ENCODE peak calls at places on chromosomes 6 and 20, in seven cellular contexts. J, U, F, C, W, Q and R are unnamed samples.

GRCh38 chr6:88572449-88573139 is 390.8 kb downstream of the RNGTT start:
- DNase-seq in J (no peak), F (no peak), Q (no peak), C (no peak), W (no peak), U (no peak), R (no peak)

GRCh38 chr20:47150403-47151152 is 205.9 kb downstream of the ZMYND8 start:
- DNase-seq in Q (peak), U (peak), W (peak), C (peak), J (peak), F (peak), R (peak)

GRCh38 chr6:54135665-54136370 is 24.6 kb downstream of the MLIP start:
- DNase-seq in F (peak), W (no peak), U (no peak), Q (peak), C (peak), J (no peak), R (no peak)

GRCh38 chr20:40431611-40432010 is 257.4 kb downstream of the MAFB start:
- DNase-seq in U (no peak), F (no peak), W (no peak), J (no peak), Q (peak), C (no peak), R (no peak)

GRCh38 chr20:41618807-41619294 is 674 bp upstream of the CHD6 start:
- DNase-seq in W (no peak), U (no peak), F (no peak), C (no peak), J (no peak), Q (peak), R (no peak)

GRCh38 chr6:69007781-69008180 is 372.7 kb downstream of the ADGRB3 start:
- DNase-seq in F (no peak), W (no peak), C (no peak), J (no peak), U (no peak), Q (no peak), R (no peak)

GRCh38 chr6:2204272-2204671 is 41.1 kb downstream of the GMDS start:
- DNase-seq in C (no peak), U (no peak), F (no peak), W (no peak), Q (no peak), J (no peak), R (no peak)

GRCh38 chr6:46745973-46746372 is 760 bp upstream of the ANKRD66 start:
- DNase-seq in J (no peak), F (no peak), W (no peak), Q (no peak), U (no peak), C (no peak), R (no peak)

GRCh38 chr6:71468841-71469750 is 180.5 kb downstream of the OGFRL1 start:
- DNase-seq in U (no peak), W (no peak), Q (peak), F (peak), J (no peak), C (peak), R (no peak)

GRCh38 chr20:22160254-22160653 is 424.1 kb downstream of the FOXA2 start:
- DNase-seq in Q (no peak), C (no peak), U (no peak), F (no peak), J (no peak), W (no peak), R (no peak)

GRCh38 chr20:36217226-36217625 is 19.1 kb upstream of the AAR2 start:
- DNase-seq in Q (no peak), F (no peak), J (no peak), C (no peak), W (no peak), U (no peak), R (no peak)

GRCh38 chr20:36216314-36217025 is 19.8 kb upstream of the AAR2 start:
- DNase-seq in C (no peak), U (no peak), W (no peak), F (no peak), Q (no peak), J (no peak), R (no peak)

GRCh38 chr20:36213362-36213761 is 22.9 kb upstream of the AAR2 start:
- DNase-seq in J (no peak), W (no peak), C (no peak), U (no peak), F (no peak), Q (no peak), R (no peak)

GRCh38 chr20:36215778-36216177 is 20.5 kb upstream of the AAR2 start:
- DNase-seq in J (no peak), U (no peak), F (no peak), Q (no peak), W (no peak), C (no peak), R (no peak)

GRCh38 chr20:36214684-36215256 is 21.5 kb upstream of the AAR2 start:
- DNase-seq in C (peak), Q (peak), F (peak), J (no peak), U (no peak), W (no peak), R (no peak)
- TF ChIP-seq CTCF in C (peak), Q (peak), F (peak), J (no peak), U (peak), W (peak), R (peak)

GRCh38 chr20:2208897-2209296 is 86.9 kb upstream of the TGM3 start:
- DNase-seq in F (no peak), C (no peak), W (no peak), U (no peak), J (no peak), Q (no peak), R (no peak)

GRCh38 chr20:2212457-2213005 is 83.3 kb upstream of the TGM3 start:
- DNase-seq in W (no peak), F (no peak), Q (no peak), U (no peak), J (no peak), C (no peak), R (no peak)

GRCh38 chr20:2207770-2208097 is 88.1 kb upstream of the TGM3 start:
- DNase-seq in F (no peak), U (no peak), W (no peak), C (no peak), J (no peak), Q (no peak), R (no peak)

GRCh38 chr20:2206957-2207769 is 88.6 kb upstream of the TGM3 start:
- DNase-seq in F (peak), J (peak), U (peak), W (peak), C (peak), Q (peak), R (peak)

DNA sequence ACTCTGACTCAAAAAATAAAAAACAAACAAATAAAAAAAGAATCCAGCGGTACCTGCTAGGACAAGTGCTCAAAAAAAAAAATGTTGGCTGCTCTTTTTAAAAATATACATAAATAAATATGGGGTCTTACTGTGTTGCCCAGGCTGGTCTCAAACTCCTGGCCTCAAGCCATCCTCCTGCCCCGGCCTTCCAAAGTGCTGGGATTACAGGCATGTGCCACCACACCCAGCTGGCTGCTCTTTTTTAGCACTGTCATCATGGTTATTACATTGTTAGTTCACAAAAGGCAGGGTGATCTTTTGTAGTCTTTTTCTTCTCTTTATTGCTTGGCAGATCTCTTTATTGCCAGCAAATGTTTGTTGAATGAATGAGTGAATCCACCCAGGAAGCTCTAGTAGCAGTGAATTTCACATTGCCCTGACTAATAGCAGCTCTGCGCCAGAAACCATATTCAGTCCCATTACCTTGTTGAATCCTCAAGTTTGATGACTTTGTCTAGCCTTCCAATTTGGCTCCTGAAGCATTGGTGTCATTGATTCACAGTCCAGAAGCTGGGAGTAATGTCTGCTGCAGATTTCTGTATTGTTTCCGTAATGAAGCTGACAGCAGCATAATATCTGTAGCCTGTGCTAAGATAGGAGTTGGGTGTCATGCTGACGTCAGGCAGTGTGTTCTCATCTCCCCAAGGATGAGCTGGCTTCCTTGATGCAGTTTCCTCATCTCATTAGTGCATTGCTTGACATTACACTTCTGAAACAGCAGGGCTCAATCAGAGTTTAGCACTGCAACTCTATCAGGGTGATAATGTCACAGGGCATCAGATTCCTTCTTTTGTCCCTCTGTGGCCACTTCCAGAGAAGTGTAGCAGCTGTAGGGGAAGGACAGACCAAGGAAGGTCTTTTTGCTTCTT is 84.9 kb upstream of the TGM3 start:
- DNase-seq in W (no peak), J (no peak), C (peak), U (no peak), F (peak), Q (peak), R (no peak)
- TF ChIP-seq CTCF in W (no peak), J (no peak), C (peak), U (no peak), F (no peak), Q (no peak), R (no peak)

DNA sequence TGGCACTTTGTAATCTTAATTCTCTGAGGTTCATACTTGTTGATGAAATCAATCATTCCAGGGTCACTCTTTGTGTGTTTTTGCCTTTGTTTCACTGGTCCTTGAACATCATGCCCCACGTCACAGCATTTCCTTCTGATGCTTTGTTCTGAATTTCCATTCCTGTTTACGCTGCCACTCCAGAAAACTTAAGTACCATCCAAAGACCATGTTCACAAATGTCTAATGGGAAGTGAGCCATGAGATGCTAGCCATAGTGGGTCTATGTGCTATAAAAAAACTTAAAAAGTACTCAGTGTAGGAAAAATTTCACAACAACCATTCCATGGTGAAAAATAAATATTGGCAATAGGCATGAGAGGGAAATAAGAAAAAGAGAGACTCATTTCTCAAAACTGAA is 232.0 kb downstream of the IBTK start:
- DNase-seq in J (no peak), U (no peak), F (no peak), C (no peak), Q (no peak), W (no peak), R (no peak)
- TF ChIP-seq CTCF in J (no peak), U (no peak), F (no peak), C (no peak), Q (no peak), W (no peak), R (no peak)

DNA sequence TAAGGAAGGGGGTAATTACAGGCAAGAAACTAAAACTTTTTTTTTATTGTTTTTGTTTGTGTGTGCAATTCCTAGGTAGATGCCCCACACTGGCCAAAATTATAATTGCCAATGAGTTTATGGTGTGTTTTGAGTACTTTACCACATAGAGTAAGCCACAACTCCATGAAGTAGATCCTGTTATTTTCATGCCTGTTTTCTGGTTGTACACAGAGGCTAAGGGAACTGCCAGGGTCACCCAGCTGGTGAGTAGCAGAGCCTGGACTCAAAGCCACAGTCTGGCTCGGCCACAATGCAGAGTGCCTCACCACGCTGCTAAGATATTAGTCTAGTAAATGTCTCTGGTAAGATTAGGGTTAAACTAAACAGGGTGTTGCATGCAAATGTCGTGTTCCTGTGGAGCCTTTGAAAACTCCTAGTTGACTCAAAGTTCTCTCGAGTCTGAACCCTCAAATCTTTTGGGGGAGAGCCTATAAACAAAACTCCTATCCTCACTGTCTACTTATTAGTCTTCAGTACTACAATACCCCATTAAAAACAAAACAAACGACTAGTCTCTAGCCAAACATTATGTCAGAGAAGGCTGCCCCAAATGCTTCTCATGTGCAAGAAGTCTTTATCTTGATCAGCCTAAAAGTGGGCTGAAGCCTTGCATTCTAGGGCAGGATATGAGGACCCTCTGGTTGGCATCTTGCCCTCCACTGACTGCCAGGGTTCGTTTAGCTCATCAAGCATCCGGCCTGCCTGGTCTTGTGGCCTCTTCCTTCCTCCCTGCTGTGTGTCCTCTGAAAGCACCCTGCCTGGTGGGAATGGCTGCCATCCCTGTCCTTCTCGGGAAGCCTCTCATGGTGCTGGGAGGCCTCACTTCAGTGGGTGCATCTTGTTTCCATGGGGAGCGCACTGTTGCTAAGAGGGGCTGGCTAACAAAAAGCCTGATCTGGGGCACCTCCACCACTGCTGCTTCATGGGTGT is 4.2 kb downstream of the DUSP22 start:
- DNase-seq in C (no peak), F (peak), Q (peak), U (no peak), W (no peak), J (peak), R (no peak)
- TF ChIP-seq CTCF in C (no peak), F (no peak), Q (no peak), U (no peak), W (no peak), J (no peak), R (no peak)

GRCh38 chr6:132933085-132933484 is 118.7 kb downstream of the RPS12 start:
- DNase-seq in F (no peak), J (no peak), W (no peak), C (peak), U (no peak), Q (no peak), R (no peak)

GRCh38 chr6:132932566-132932965 is 118.2 kb downstream of the RPS12 start:
- DNase-seq in J (no peak), Q (no peak), C (no peak), W (no peak), U (no peak), F (no peak), R (no peak)

GRCh38 chr6:132934496-132934895 is 120.1 kb downstream of the RPS12 start:
- DNase-seq in C (no peak), W (no peak), F (no peak), J (no peak), U (no peak), Q (peak), R (no peak)

GRCh38 chr6:132936641-132937040 is 122.3 kb downstream of the RPS12 start:
- DNase-seq in F (no peak), U (no peak), C (no peak), W (no peak), J (no peak), Q (no peak), R (no peak)

DNA sequence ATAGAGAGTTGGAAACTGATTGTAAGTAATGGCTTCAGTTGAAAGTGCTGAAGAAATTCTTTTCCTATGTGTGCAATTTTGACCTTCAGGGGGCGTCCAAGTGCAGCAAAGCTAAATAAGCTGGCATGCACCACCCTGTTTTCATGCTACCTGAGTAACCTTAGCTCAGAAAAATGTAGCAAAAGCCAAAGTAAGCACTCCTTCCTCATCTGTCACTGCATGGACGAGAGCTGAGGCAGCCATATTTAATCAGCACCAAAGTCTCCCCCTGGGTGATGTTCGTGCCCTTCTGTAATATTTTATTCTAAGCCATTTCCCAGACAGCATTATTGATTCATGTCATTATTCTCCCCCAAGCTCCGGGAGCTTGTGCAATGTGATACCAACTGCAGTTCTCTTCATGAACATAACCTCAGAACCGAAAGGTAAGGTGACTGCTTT is 123.1 kb downstream of the RPS12 start:
- DNase-seq in J (no peak), W (peak), C (peak), F (peak), U (peak), Q (peak), R (peak)
- TF ChIP-seq CTCF in J (no peak), W (peak), C (peak), F (peak), U (peak), Q (peak), R (peak)

GRCh38 chr6:99739526-99739925 is 132.9 kb downstream of the PRDM13 start:
- DNase-seq in C (no peak), Q (no peak), W (no peak), F (no peak), J (no peak), U (no peak), R (no peak)

GRCh38 chr6:99741092-99741491 is 134.5 kb downstream of the PRDM13 start:
- DNase-seq in Q (no peak), J (no peak), C (no peak), U (no peak), F (no peak), W (no peak), R (no peak)

DNA sequence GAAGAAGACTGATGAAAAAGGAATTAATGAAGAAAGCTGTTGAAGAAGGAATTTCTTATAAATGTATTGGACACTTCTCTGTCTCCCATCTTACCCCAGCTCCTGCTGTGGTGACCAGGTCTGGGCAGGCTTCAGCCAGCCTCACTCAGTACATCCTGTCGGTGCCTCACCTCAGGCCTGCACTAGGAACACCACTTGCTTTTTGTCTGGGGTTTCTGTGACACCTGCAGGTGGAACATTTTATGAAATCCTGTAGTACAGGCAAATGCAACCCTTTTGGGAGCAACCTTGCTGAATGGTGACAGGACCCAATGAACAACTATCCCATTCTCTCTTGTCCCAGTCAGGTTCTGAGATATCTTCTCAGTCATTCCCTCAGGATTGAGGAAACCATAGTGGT is 129.7 kb downstream of the PRDM13 start:
- DNase-seq in C (no peak), F (peak), Q (no peak), U (no peak), J (no peak), W (no peak), R (no peak)
- TF ChIP-seq CTCF in C (no peak), F (no peak), Q (no peak), U (no peak), J (no peak), W (no peak), R (no peak)